ENCODE peak calls at places on chromosomes 6 and 20, in four cellular contexts. Z is HepG2, P is GM12878, W is K562. Y is an unnamed sample.

GRCh38 chr6:169804427-169804826 is 53.0 kb downstream of the ERMARD start:
- DNase-seq in Z (no peak), P (no peak), W (no peak), Y (no peak)

GRCh38 chr6:135002229-135002844 is 52.3 kb downstream of the HBS1L start:
- DNase-seq in Z (peak), P (no peak), W (peak), Y (no peak)

GRCh38 chr6:151807513-151808330 is at the start of gene ESR1:
- DNase-seq in Z (no peak), P (no peak), W (no peak), Y (peak)

GRCh38 chr6:53679446-53679933 is 13.9 kb upstream of the KLHL31 start:
- DNase-seq in Z (peak), P (no peak), W (peak), Y (peak)

GRCh38 chr6:24394777-24395437 is 7.8 kb upstream of the MRS2 start:
- DNase-seq in Z (no peak), P (no peak), W (no peak), Y (no peak)

GRCh38 chr6:33886673-33887144 is 82.9 kb upstream of the MLN start:
- DNase-seq in Z (no peak), P (no peak), W (no peak), Y (no peak)

GRCh38 chr20:53126185-53126584 is 154.0 kb downstream of the TSHZ2 start:
- DNase-seq in Z (no peak), P (no peak), W (no peak), Y (no peak)

GRCh38 chr6:24872769-24873168 is 63.0 kb downstream of the RIPOR2 start:
- DNase-seq in Z (no peak), P (no peak), W (no peak), Y (no peak)

GRCh38 chr6:170542031-170542719 is 10.9 kb downstream of the PSMB1 start:
- DNase-seq in Z (no peak), P (no peak), W (no peak), Y (no peak)

GRCh38 chr6:100300221-100300736 is 164.4 kb downstream of the SIM1 start:
- DNase-seq in Z (peak), P (no peak), W (no peak), Y (no peak)

GRCh38 chr6:125584468-125584939 is 164.9 kb upstream of the HEY2 start:
- DNase-seq in Z (no peak), P (no peak), W (no peak), Y (peak)

GRCh38 chr6:145882121-145882531 is 67.5 kb upstream of the FBXO30 start:
- DNase-seq in Z (no peak), P (no peak), W (no peak), Y (no peak)

GRCh38 chr6:80179691-80180090 is 73.2 kb downstream of the BCKDHB start:
- DNase-seq in Z (no peak), P (no peak), W (no peak), Y (no peak)

GRCh38 chr20:14055127-14055742 is 59.9 kb downstream of the MACROD2 start:
- DNase-seq in Z (peak), P (no peak), W (peak), Y (no peak)

GRCh38 chr6:144602523-144603180 is 317.5 kb downstream of the UTRN start:
- DNase-seq in Z (no peak), P (no peak), W (no peak), Y (no peak)

GRCh38 chr6:19444481-19444880 is 392.7 kb upstream of the ID4 start:
- DNase-seq in Z (no peak), P (no peak), W (no peak), Y (no peak)

GRCh38 chr6:1024587-1024986 is 287.3 kb upstream of the FOXQ1 start:
- DNase-seq in Z (peak), P (no peak), W (no peak), Y (no peak)

GRCh38 chr6:70889270-70889669 is 67.6 kb downstream of the B3GAT2 start:
- DNase-seq in Z (no peak), P (no peak), W (peak), Y (no peak)

GRCh38 chr6:150600302-150601017 is 775 bp downstream of the PLEKHG1 start:
- DNase-seq in Z (peak), P (no peak), W (peak), Y (peak)

GRCh38 chr6:143225929-143226328 is 165.2 kb downstream of the AIG1 start:
- DNase-seq in Z (peak), P (no peak), W (no peak), Y (no peak)

GRCh38 chr6:143222758-143223334 is 162.2 kb downstream of the AIG1 start:
- DNase-seq in Z (no peak), P (no peak), W (no peak), Y (no peak)

GRCh38 chr6:143224516-143224915 is 163.8 kb downstream of the AIG1 start:
- DNase-seq in Z (no peak), P (no peak), W (no peak), Y (no peak)

GRCh38 chr6:143222310-143222709 is 161.6 kb downstream of the AIG1 start:
- DNase-seq in Z (no peak), P (no peak), W (no peak), Y (no peak)

DNA sequence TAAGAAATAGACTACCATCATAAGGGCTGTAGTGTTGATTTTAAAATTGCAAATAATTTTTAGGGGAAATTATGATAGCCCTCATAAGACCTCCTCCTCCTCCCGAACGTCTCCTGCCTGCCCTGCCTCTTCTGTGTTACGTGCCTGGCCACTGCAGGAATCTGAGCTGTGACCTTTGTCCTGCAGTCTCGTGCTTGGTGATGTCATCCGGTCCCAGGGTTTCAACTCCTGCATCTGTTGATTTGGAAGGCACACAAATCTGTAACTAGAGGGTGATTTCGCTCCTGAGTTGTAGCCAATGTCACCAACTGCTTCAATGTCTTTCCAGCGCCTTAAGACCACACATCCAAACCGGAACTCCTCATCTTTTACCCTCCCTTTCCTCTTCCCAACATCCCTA is 163.2 kb downstream of the AIG1 start:
- DNase-seq in Z (peak), P (no peak), W (no peak), Y (no peak)
- TF ChIP-seq ETV6 in Z (no peak), P (no peak), W (no peak), Y (no peak)

DNA sequence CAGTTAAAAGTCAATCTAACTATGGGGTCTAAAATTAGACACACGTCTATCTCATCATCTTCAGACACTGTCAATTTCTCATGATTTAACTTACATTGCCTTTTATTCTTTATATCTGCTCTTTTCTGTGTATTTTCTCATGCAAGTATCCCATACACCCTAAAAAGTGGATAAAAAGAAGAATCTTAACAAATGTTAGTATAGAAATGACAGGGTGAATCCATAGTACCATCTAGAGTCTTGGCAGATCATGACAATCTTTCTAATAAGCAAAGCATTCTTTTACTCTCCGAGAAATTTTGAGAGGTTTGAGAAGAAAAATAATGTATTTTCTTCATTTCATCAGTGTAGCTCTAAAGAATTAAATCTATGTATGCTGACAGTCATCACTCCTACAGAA is 382.7 kb downstream of the C6orf118 start:
- DNase-seq in Z (no peak), P (no peak), W (no peak), Y (no peak)
- TF ChIP-seq CREB1 in Z (no peak), P (no peak), W (no peak), Y (no peak)

DNA sequence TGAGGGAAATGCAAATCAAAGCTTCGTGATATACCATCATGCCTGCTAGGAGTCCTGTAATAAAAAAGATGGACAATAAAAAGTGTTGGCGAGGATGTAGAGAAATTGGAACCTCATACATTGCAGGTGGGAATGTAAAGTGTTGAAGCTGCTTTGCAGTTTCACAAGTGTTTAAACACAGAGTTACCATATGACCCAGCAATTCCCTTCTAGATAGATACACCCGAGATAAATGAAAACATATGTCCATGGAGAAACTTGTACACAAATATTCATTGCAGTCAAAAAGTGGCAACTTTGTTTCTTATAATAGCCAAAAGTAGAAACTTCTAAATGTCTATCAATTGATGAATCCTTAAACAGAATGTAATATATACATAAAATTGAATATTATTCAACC is 20.7 kb upstream of the ERVFRD-1 start:
- DNase-seq in Z (no peak), P (no peak), W (no peak), Y (no peak)
- TF ChIP-seq ETV6 in Z (no peak), P (no peak), W (no peak), Y (no peak)

DNA sequence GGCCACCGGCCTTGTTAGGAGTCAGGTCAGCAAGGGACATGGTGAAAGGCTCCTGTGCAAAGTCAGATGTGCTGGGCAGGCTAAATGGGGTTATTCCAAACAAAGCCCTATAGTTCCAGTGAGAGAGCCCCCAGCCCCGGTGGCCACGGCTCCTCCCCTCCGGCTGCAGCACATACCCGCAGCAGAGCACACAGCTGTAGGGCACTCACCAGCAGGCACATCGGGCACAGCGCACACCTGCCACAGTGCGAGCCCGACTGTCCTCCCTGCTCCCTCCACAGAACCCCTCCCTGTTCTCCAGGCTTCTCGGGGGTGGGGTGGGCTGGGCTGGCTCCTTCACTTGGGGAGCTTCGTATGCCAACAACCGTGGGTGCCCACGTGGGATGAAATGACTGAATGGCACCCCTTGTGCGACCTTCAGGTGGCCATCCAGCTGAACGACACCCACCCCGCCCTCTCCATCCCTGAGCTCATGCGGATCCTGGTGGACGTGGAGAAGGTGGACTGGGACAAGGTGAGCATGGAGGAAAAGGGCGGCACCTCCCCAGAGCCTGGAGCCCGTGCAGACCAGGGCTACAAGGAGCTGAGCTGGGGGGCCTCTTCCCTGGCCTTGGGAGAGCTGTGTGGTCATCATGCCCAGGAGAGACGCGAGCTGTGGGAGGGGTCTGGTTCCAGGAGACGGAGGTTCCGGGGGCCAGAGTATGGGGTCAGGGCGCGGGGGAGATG is 30.9 kb downstream of the PYGB start:
- DNase-seq in Z (no peak), P (no peak), W (no peak), Y (peak)
- TF ChIP-seq CREB1 in Z (no peak), P (no peak), W (no peak), Y (no peak)

GRCh38 chr6:13228264-13229204 is 99.8 kb downstream of the TBC1D7 start:
- DNase-seq in Z (no peak), P (no peak), W (no peak), Y (no peak)

GRCh38 chr6:13233106-13233505 is 95.2 kb downstream of the TBC1D7 start:
- DNase-seq in Z (no peak), P (no peak), W (no peak), Y (no peak)

GRCh38 chr6:13226071-13226470 is 102.3 kb downstream of the TBC1D7 start:
- DNase-seq in Z (no peak), P (no peak), W (no peak), Y (no peak)

GRCh38 chr6:13234130-13234529 is 94.2 kb downstream of the TBC1D7 start:
- DNase-seq in Z (no peak), P (no peak), W (no peak), Y (no peak)

DNA sequence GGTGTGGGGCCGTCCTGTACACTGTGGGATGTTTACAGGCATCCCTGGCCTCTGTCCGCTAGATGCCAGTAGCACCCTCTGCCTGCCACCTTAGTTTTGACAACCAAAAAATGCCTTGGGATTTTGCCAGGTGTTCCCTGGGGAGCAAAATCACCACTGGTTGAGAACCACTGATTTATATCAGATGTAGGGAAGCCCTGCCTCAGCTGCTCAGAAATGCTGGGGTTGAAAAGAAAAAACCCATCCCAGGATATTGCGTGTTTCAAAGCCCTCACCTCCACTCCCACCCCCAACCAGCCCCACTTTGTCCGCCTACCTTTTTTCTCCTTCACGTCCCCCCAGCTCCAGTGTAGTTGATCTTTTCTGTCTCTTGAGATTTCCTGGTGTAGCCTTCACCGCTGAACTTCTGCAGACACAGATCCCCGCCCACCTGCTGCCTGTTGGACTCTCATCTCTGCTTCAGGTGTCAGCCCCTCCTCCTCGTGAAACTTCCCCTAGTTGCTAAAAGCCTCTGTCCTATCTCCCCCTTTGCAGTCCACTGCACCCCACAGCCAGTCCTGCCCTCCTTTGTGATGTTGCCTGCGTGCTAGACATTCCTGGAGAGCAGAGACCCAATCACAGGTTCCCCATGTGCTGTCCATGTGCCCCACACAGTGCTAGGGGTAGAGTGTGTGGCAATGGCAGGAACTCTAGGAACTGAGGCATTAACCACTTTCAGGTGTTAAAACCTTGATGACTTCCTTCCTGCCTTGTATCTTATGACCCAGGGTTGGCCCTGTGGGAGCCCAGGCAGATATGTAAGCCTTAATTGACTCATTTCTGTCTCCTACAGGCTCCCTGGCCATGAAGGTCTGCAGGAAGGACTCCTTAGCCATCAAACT is 98.9 kb downstream of the TBC1D7 start:
- DNase-seq in Z (peak), P (peak), W (peak), Y (peak)
- TF ChIP-seq ETV6 in Z (no peak), P (peak), W (no peak), Y (no peak)

DNA sequence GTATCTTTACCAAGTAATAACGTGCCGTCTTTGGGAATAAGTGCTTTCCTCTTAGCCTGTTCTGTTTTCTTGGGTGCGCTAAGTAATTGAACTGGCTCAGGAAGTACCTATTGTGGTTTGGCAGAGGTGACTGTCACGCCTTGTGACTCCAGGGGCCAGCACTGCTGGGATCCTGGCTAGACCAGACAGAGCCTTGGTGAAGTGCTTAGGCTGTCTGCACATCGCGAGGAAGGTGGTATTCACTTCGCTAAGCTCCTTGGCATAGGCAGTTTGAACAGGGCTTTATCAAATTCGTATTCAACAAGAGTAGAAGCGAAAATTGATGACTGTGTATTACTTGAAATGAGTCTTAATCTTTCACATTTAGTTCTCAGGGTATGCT is 17.6 kb downstream of the PRDM1 start:
- DNase-seq in Z (no peak), P (no peak), W (peak), Y (no peak)
- TF ChIP-seq CREB1 in Z (no peak), P (no peak), W (no peak), Y (no peak)

Y was measured in WTC11.